ENCODE peak calls at places on chromosomes 3 and 15, in four cellular contexts. P, R, S and T are unnamed samples.

GRCh38 chr3:141454906-141455602 is 31.8 kb upstream of the RASA2 start:
- DNase-seq in P (peak; percentile 85), R (peak; percentile 87), S (no peak), T (peak; percentile 78)

GRCh38 chr15:75723847-75724660 is 11.4 kb upstream of the CSPG4 start:
- DNase-seq in P (peak; percentile 97), R (peak; percentile 87), S (peak; percentile 80), T (peak; percentile 85)

GRCh38 chr15:68612979-68613740 is 34.4 kb downstream of the CORO2B start:
- DNase-seq in P (no peak), R (no peak), S (no peak), T (no peak)

GRCh38 chr3:192794216-192794615 is 66.9 kb upstream of the FGF12 start:
- DNase-seq in P (no peak), R (no peak), S (no peak), T (no peak)

GRCh38 chr3:115146032-115146417 is 1.1 kb downstream of the ZBTB20 start:
- DNase-seq in P (peak; percentile 69), R (peak; percentile 18), S (no peak), T (peak; percentile 35)

GRCh38 chr3:158350971-158351370 is 220.0 kb upstream of the MLF1 start:
- DNase-seq in P (no peak), R (no peak), S (no peak), T (no peak)

GRCh38 chr3:123396171-123397049 is 52.5 kb downstream of the ADCY5 start:
- DNase-seq in P (no peak), R (no peak), S (no peak), T (no peak)

GRCh38 chr3:71542548-71543370 is 40.8 kb downstream of the FOXP1 start:
- DNase-seq in P (peak; percentile 97), R (no peak), S (no peak), T (no peak)

GRCh38 chr3:132228923-132229322 is 88.3 kb upstream of the ACP3 start:
- DNase-seq in P (no peak), R (no peak), S (no peak), T (no peak)

GRCh38 chr3:100105536-100105935 is 8.8 kb downstream of the FILIP1L start:
- DNase-seq in P (peak; percentile 73), R (peak; percentile 8), S (no peak), T (peak; percentile 11)

GRCh38 chr3:156605686-156606605 is 51.0 kb upstream of the SSR3 start:
- DNase-seq in P (peak; percentile 63), R (peak; percentile 30), S (peak; percentile 57), T (peak; percentile 20)

GRCh38 chr3:133136114-133137041 is 98.2 kb downstream of the TMEM108 start:
- DNase-seq in P (no peak), R (peak; percentile 11), S (no peak), T (no peak)

GRCh38 chr3:51696954-51697353 is 9.9 kb upstream of the GRM2 start:
- DNase-seq in P (no peak), R (no peak), S (no peak), T (no peak)

GRCh38 chr15:31372635-31373091 is 46.0 kb downstream of the KLF13 start:
- DNase-seq in P (peak; percentile 95), R (no peak), S (peak; percentile 85), T (peak; percentile 30)

GRCh38 chr3:39378092-39378491 is 5.1 kb upstream of the SLC25A38 start:
- DNase-seq in P (peak; percentile 33), R (peak; percentile 70), S (peak; percentile 67), T (peak; percentile 66)

GRCh38 chr15:67101981-67102929 is 36.9 kb downstream of the SMAD3 start:
- DNase-seq in P (no peak), R (peak; percentile 71), S (no peak), T (peak; percentile 67)

GRCh38 chr3:73405853-73406252 is 218.9 kb downstream of the PDZRN3 start:
- DNase-seq in P (peak; percentile 80), R (no peak), S (no peak), T (no peak)

GRCh38 chr15:95875141-95875643 is 455.3 kb upstream of the NR2F2 start:
- DNase-seq in P (peak; percentile 54), R (no peak), S (no peak), T (no peak)

GRCh38 chr3:185353225-185353624 is 9.7 kb upstream of the MAP3K13 start:
- DNase-seq in P (no peak), R (no peak), S (no peak), T (no peak)

GRCh38 chr3:11154036-11154952 is at the start of gene HRH1:
- DNase-seq in P (peak; percentile 28), R (no peak), S (no peak), T (no peak)

GRCh38 chr15:63371297-63371918 is 10.2 kb downstream of the CA12 start:
- DNase-seq in P (peak; percentile 62), R (no peak), S (no peak), T (no peak)